ENCODE peak calls at places on chromosomes 12 and 14, in eight cellular contexts. K is H1, O is neural progenitor cell, S is endothelial cell of umbilical vein, I is PC-3, G is astrocyte, B is fibroblast of lung, L is HCT116. W is an unnamed sample.

GRCh38 chr14:68739701-68740100 is 53.2 kb downstream of the ZFP36L1 start:
- DNase-seq in S (no peak), B (no peak), L (no peak), I (no peak), O (no peak), K (no peak), G (no peak), W (no peak)

GRCh38 chr14:58730793-58731464 is 93.2 kb downstream of the DACT1 start:
- DNase-seq in L (no peak), K (no peak), B (no peak), I (no peak), G (no peak), S (no peak), O (no peak), W (peak)

GRCh38 chr14:61620130-61620946 is 75.0 kb upstream of the HIF1A start:
- DNase-seq in S (peak), B (peak), L (no peak), O (no peak), G (peak), K (no peak), I (peak), W (no peak)

GRCh38 chr14:88554458-88555286 is at the start of gene PTPN21:
- DNase-seq in B (peak), S (peak), G (peak), K (peak), O (peak), I (peak), L (no peak), W (no peak)

GRCh38 chr12:15797818-15798217 is 8.6 kb upstream of the EPS8 start:
- DNase-seq in I (peak), S (no peak), K (no peak), B (no peak), L (no peak), O (no peak), G (no peak), W (no peak)

GRCh38 chr12:116454950-116455447 is 104.2 kb upstream of the MAP1LC3B2 start:
- DNase-seq in O (no peak), I (peak), B (peak), L (peak), K (no peak), S (peak), G (peak), W (peak)

GRCh38 chr12:41795066-41795465 is 349.6 kb downstream of the GXYLT1 start:
- DNase-seq in L (no peak), O (no peak), I (peak), B (peak), K (no peak), S (peak), G (peak), W (no peak)

GRCh38 chr14:65482769-65483438 is 70.4 kb downstream of the FUT8 start:
- DNase-seq in G (no peak), S (no peak), K (no peak), I (no peak), L (no peak), B (no peak), O (no peak), W (no peak)

GRCh38 chr12:45560689-45561088 is 168.8 kb upstream of the ARID2 start:
- DNase-seq in O (no peak), L (no peak), G (no peak), B (no peak), S (no peak), I (no peak), K (no peak), W (no peak)

GRCh38 chr12:101209319-101210302 is at the start of gene SLC5A8:
- DNase-seq in S (no peak), I (no peak), L (no peak), O (peak), G (no peak), B (no peak), K (no peak), W (no peak)
- TF ChIP-seq EZH2 in S (no peak), I (no peak), L (no peak), O (peak), G (no peak), B (no peak), K (peak), W (peak)

GRCh38 chr12:7501031-7501585 is 2.5 kb downstream of the CD163 start:
- DNase-seq in L (no peak), K (no peak), S (no peak), B (no peak), I (no peak), O (no peak), G (peak), W (no peak)
- H3K4me3 ChIP-seq in L (no peak), K (no peak), S (no peak), B (no peak), I (no peak), O (no peak), G (no peak), W (no peak)

GRCh38 chr12:12890815-12891645 is at the start of gene GPRC5A:
- DNase-seq in B (peak), S (peak), K (peak), I (peak), L (peak), G (peak), O (peak), W (peak)

GRCh38 chr12:12892670-12893290 is 1.4 kb downstream of the GPRC5A start:
- DNase-seq in I (peak), L (no peak), G (no peak), B (no peak), S (no peak), K (no peak), O (no peak), W (no peak)

GRCh38 chr12:12890492-12890814 is 909 bp upstream of the GPRC5A start:
- DNase-seq in I (no peak), B (peak), K (no peak), G (no peak), O (no peak), L (no peak), S (peak), W (no peak)

GRCh38 chr12:12893438-12893837 is 2.1 kb downstream of the GPRC5A start:
- DNase-seq in O (no peak), K (no peak), I (no peak), G (no peak), B (no peak), S (no peak), L (no peak), W (no peak)

DNA sequence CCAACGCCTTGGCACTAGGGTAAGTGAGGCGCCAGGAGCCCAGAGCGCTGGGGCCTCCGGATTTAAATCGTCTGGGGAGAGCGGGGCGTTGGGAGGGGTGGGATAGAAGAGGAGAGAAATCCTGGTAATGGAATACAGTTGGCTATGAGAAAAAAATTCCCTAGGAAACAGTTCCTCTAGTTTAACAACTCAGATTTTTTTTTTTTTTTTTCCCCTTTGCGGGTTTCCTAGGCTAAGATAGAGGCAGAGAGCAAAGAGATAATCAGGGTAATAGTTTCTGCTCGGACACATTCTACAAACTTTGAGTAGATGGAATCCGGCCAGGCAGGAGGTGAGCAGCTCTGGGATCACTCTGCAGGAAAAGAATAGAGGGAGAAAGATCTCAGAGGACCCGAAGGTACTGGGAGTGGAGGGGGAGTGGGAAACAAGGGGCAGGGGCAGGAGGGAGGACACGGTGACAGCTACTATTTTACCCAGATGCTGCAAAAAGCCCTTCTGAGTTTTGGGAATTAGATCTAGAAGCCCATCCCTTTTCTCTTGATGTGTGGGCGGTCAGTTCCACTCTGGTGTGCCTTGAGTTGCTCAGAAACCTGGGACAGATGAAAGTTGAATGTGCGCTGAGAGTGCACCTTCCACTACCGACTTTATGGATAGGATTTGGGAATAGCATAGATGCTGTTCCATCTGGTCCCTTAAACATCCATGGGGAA is 439 bp downstream of the GPRC5A start:
- DNase-seq in O (no peak), I (no peak), L (no peak), K (no peak), S (no peak), G (no peak), B (no peak), W (no peak)
- H3K9ac ChIP-seq in O (no peak), I (peak), L (peak), K (no peak), S (peak), G (peak), B (peak), W (peak)

DNA sequence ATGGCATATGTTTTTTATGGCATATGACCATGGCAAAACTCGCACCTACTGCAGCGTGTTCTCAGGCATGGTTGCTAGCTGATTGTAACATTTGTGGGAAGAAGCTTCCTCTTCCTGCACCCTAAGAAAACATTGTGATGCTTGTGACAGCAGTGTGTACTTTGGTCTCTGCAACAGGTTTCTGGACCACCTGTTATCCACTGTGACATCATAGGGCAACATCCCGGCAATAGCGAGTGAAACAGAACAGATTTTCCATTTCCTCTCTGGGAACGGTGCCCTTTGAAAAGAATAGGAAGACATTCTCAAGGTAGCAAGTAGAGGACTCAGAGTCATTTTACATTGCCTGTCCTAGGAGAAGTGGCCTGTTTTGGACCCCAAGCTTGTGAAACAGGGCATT is 135.4 kb upstream of the TRHDE start:
- DNase-seq in I (no peak), S (no peak), B (no peak), O (no peak), K (no peak), L (no peak), G (no peak), W (no peak)
- TF ChIP-seq EZH2 in I (no peak), S (no peak), B (no peak), O (no peak), K (no peak), L (no peak), G (no peak), W (no peak)

DNA sequence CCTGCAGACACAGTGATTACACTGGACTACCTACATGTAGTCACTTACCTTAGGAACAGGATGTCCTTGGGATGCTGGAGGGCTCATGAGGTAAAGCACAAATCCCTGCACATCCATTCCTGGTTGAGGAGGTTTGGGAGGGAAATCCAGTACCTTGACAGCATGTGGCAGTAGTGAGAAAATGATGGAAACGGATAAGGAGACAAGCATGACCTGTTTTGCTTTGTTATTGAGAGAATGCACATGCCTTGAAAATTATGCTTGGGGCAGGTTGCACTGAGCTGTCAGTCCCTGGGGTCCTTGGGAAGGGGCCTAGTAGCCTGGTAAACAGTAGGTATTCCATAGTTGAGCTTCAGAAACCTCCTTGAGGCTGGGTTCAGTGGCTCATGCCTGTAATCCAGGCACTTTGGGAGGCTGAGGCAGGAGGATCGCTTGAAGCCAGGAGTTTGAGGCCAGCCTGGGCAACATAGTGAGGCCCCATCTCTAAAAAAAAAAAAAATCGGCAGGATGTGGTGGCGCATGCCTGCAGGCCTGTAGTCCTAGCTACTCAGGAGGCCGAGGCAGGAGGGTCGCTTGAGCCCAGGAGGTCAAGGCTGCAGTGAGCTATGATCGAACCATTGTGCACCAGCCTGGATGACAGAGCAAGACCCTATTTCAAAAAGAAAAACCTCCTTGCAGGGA is 2.0 kb upstream of the SLC25A29 start:
- DNase-seq in O (no peak), I (peak), S (no peak), L (no peak), K (no peak), G (no peak), B (no peak), W (no peak)
- H3K4me3 ChIP-seq in O (peak), I (no peak), S (no peak), L (no peak), K (no peak), G (no peak), B (no peak), W (no peak)

DNA sequence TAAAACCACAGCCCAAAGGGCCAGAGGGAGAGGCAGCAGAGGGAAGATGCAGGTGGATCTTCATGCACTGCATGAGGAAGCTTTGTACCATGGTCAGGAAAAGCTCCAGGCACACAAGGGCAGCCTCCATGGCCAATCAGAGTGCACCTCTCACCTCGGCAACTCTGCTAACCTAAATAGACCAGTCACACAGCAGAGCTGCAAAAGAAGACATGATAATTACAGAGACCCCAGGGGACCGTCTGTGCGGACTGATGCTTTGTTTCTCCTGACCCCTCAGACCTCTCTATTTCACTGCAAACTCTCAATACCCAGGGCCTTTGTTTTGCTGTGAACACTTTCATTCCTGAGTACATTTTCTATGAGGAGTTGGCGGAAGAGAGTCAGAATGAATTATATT is 10.7 kb upstream of the TCL1B start:
- DNase-seq in B (no peak), S (no peak), K (no peak), I (no peak), O (peak), L (no peak), G (no peak), W (no peak)
- H3K9ac ChIP-seq in B (no peak), S (no peak), K (no peak), I (no peak), O (no peak), L (no peak), G (no peak), W (no peak)

W was measured in keratinocyte.